ENCODE peak calls at places on chromosomes 6 and 20, in seven cellular contexts. K is IMR-90, N is neuronal stem cell, E is H9, J is H1, S is mesendoderm, X is trophoblast cell. C is an unnamed sample.

GRCh38 chr6:169079650-169080049 is 174.0 kb downstream of the THBS2 start:
- DNase-seq in K (no peak), N (no peak), E (no peak), J (no peak), S (no peak), X (no peak), C (no peak)

GRCh38 chr6:106145741-106146227 is 59.6 kb downstream of the PRDM1 start:
- DNase-seq in K (peak; percentile 59), N (no peak), E (no peak), J (no peak), S (peak; percentile 65), X (no peak), C (no peak)

GRCh38 chr20:17471606-17472187 is 59.5 kb downstream of the BFSP1 start:
- DNase-seq in K (no peak), N (no peak), E (no peak), J (peak; percentile 41), S (no peak), X (no peak), C (no peak)

GRCh38 chr6:142827356-142827755 is 117.6 kb downstream of the HIVEP2 start:
- DNase-seq in K (no peak), N (no peak), E (no peak), J (no peak), S (no peak), X (no peak), C (no peak)

GRCh38 chr20:62141397-62142251 is 1.6 kb downstream of the PSMA7 start:
- DNase-seq in K (peak; percentile 38), N (no peak), E (no peak), J (no peak), S (peak; percentile 58), X (no peak), C (peak; percentile 76)

GRCh38 chr6:18504232-18504596 is 117.1 kb downstream of the RNF144B start:
- DNase-seq in K (no peak), N (no peak), E (no peak), J (no peak), S (no peak), X (no peak), C (no peak)

GRCh38 chr6:39207421-39208232 is 21.6 kb downstream of the KCNK5 start:
- DNase-seq in K (no peak), N (no peak), E (no peak), J (no peak), S (no peak), X (no peak), C (no peak)

GRCh38 chr20:35660122-35660937 is 4.4 kb downstream of the CPNE1 start:
- DNase-seq in K (no peak), N (no peak), E (no peak), J (peak; percentile 38), S (no peak), X (peak; percentile 50), C (no peak)

GRCh38 chr6:169803816-169804340 is 52.5 kb downstream of the ERMARD start:
- DNase-seq in K (no peak), N (no peak), E (peak; percentile 8), J (peak; percentile 22), S (no peak), X (no peak), C (no peak)

GRCh38 chr6:33167374-33168148 is 24.7 kb downstream of the COL11A2 start:
- DNase-seq in K (no peak), N (no peak), E (peak; percentile 20), J (no peak), S (no peak), X (no peak), C (no peak)

GRCh38 chr6:130890531-130890950 is 63.3 kb downstream of the SMLR1 start:
- DNase-seq in K (peak; percentile 96), N (no peak), E (no peak), J (no peak), S (no peak), X (no peak), C (peak; percentile 48)

GRCh38 chr6:170031684-170032121 is 259.2 kb downstream of the DLL1 start:
- DNase-seq in K (no peak), N (no peak), E (no peak), J (no peak), S (no peak), X (no peak), C (no peak)

GRCh38 chr20:15942130-15942529 is 631.1 kb downstream of the KIF16B start:
- DNase-seq in K (no peak), N (no peak), E (no peak), J (no peak), S (peak; percentile 31), X (peak; percentile 31), C (no peak)

GRCh38 chr6:168536665-168537249 is 95.8 kb downstream of the SMOC2 start:
- DNase-seq in K (no peak), N (no peak), E (no peak), J (no peak), S (no peak), X (no peak), C (no peak)

GRCh38 chr6:6631526-6632276 is 43.2 kb downstream of the LY86 start:
- DNase-seq in K (no peak), N (no peak), E (no peak), J (no peak), S (no peak), X (no peak), C (no peak)
- H2AK5ac ChIP-seq in K (no peak overlapping the region), N (no peak overlapping the region), E (no peak overlapping the region), J (no peak overlapping the region), S (no peak overlapping the region), X (no peak overlapping the region), C (no peak overlapping the region)

GRCh38 chr6:127902933-127903332 is 2.1 kb upstream of the THEMIS start:
- DNase-seq in K (no peak), N (no peak), E (no peak), J (no peak), S (peak; percentile 20), X (peak; percentile 55), C (no peak)
- H4K8ac ChIP-seq in K (no peak overlapping the region), N (no peak overlapping the region), E (no peak overlapping the region), J (no peak overlapping the region), S (no peak overlapping the region), X (no peak overlapping the region), C (no peak overlapping the region)

GRCh38 chr6:10297825-10298224 is 117.0 kb downstream of the TFAP2A start:
- DNase-seq in K (peak; percentile 5), N (no peak), E (no peak), J (no peak), S (no peak), X (peak; percentile 21), C (peak; percentile 17)
- H2AK5ac ChIP-seq in K (no peak overlapping the region), N (no peak overlapping the region), E (peak overlapping the region; percentile 50), J (no peak overlapping the region), S (no peak overlapping the region), X (no peak overlapping the region), C (no peak overlapping the region)

GRCh38 chr6:90203672-90204071 is 93.0 kb downstream of the BACH2 start:
- DNase-seq in K (no peak), N (no peak), E (no peak), J (no peak), S (no peak), X (no peak), C (no peak)
- H4K8ac ChIP-seq in K (no peak overlapping the region), N (no peak overlapping the region), E (no peak overlapping the region), J (no peak overlapping the region), S (no peak overlapping the region), X (no peak overlapping the region), C (no peak overlapping the region)

C was measured in mesenchymal stem cell.